ENCODE peak calls at places on chromosomes 5 and 9, in nine cellular contexts. I, U, X, E, S, W, Z, J and Q are unnamed samples.

GRCh38 chr9:136345281-136346156 is 18.0 kb downstream of the DNLZ start:
- DNase-seq in I (no peak), U (peak; percentile 60), X (peak; percentile 92), E (no peak), S (peak; percentile 15), W (no peak), Z (peak; percentile 60), J (peak; percentile 64), Q (peak; percentile 85)

GRCh38 chr9:127927457-127928231 is 2.9 kb downstream of the PIP5KL1 start:
- DNase-seq in I (no peak), U (peak; percentile 91), X (no peak), E (peak; percentile 56), S (peak; percentile 61), W (peak; percentile 86), Z (peak; percentile 86), J (no peak), Q (no peak)

GRCh38 chr5:167358868-167359492 is 932.5 kb upstream of the WWC1 start:
- DNase-seq in I (no peak), U (peak; percentile 92), X (no peak), E (no peak), S (no peak), W (no peak), Z (no peak), J (no peak), Q (no peak)

GRCh38 chr9:106829666-106830408 is 33.1 kb upstream of the ZNF462 start:
- DNase-seq in I (no peak), U (no peak), X (no peak), E (no peak), S (no peak), W (no peak), Z (no peak), J (no peak), Q (no peak)

GRCh38 chr9:7570107-7570720 is 229.4 kb downstream of the DMAC1 start:
- DNase-seq in I (peak; percentile 14), U (peak; percentile 74), X (no peak), E (peak; percentile 64), S (peak; percentile 65), W (peak; percentile 59), Z (peak; percentile 70), J (peak; percentile 43), Q (peak; percentile 59)

GRCh38 chr9:117927354-117927753 is 223.2 kb downstream of the TLR4 start:
- DNase-seq in I (no peak), U (peak; percentile 31), X (no peak), E (no peak), S (no peak), W (no peak), Z (peak; percentile 16), J (no peak), Q (no peak)

GRCh38 chr5:170745481-170746061 is 38.0 kb upstream of the GABRP start:
- DNase-seq in I (no peak), U (peak; percentile 93), X (no peak), E (no peak), S (peak; percentile 55), W (no peak), Z (peak; percentile 17), J (peak; percentile 8), Q (no peak)

GRCh38 chr5:145752534-145752933 is 82.6 kb downstream of the PRELID2 start:
- DNase-seq in I (no peak), U (no peak), X (no peak), E (no peak), S (no peak), W (no peak), Z (no peak), J (no peak), Q (no peak)

GRCh38 chr5:43421450-43422133 is 9.4 kb upstream of the CCL28 start:
- DNase-seq in I (no peak), U (no peak), X (no peak), E (no peak), S (no peak), W (no peak), Z (peak; percentile 49), J (no peak), Q (no peak)

GRCh38 chr5:83559141-83559785 is 87.7 kb downstream of the VCAN start:
- DNase-seq in I (no peak), U (peak; percentile 88), X (no peak), E (no peak), S (no peak), W (no peak), Z (no peak), J (no peak), Q (no peak)

GRCh38 chr9:18543406-18543965 is 69.5 kb downstream of the ADAMTSL1 start:
- DNase-seq in I (no peak), U (no peak), X (no peak), E (no peak), S (no peak), W (no peak), Z (peak; percentile 32), J (peak; percentile 77), Q (no peak)